ENCODE peak calls at places on chromosomes 5 and 9, in nine cellular contexts. M is transverse colon, F is Panc1, H is GM23338, X is breast epithelium, I is GM12891, Z is stomach, G is HepG2, S is HCT116. C is an unnamed sample.

GRCh38 chr9:126862461-126862830 is 2.0 kb downstream of the ZBTB34 start:
- DNase-seq in I (no peak), S (no peak), Z (no peak), H (no peak), F (no peak), X (no peak), M (peak), G (no peak), C (no peak)

GRCh38 chr5:142685418-142686209 is at the start of gene FGF1:
- DNase-seq in H (no peak), G (no peak), F (no peak), I (no peak), Z (no peak), X (peak), M (no peak), S (no peak), C (no peak)

GRCh38 chr5:171102877-171103610 is 206.0 kb upstream of the TLX3 start:
- DNase-seq in F (no peak), Z (no peak), H (peak), I (no peak), G (no peak), S (no peak), X (no peak), M (no peak), C (no peak)

GRCh38 chr9:109733690-109734089 is 46.3 kb upstream of the PALM2AKAP2 start:
- DNase-seq in S (no peak), M (no peak), Z (no peak), I (no peak), X (no peak), F (no peak), G (no peak), H (peak), C (no peak)

GRCh38 chr9:86600291-86600690 is 246.1 kb upstream of the TUT7 start:
- DNase-seq in F (no peak), M (no peak), H (no peak), S (no peak), G (no peak), I (no peak), Z (no peak), X (no peak), C (no peak)

GRCh38 chr9:77946969-77947368 is 84.6 kb downstream of the GNAQ start:
- DNase-seq in I (no peak), F (no peak), H (no peak), G (no peak), S (no peak), X (no peak), M (peak), Z (peak), C (peak)

GRCh38 chr5:173554989-173555705 is 61.3 kb downstream of the BOD1 start:
- DNase-seq in F (no peak), I (no peak), S (no peak), G (peak), M (no peak), H (no peak), X (no peak), Z (no peak), C (no peak)

GRCh38 chr5:174612686-174613085 is 111.7 kb upstream of the MSX2 start:
- DNase-seq in F (no peak), G (no peak), S (no peak), H (no peak), Z (no peak), I (no peak), M (no peak), X (no peak), C (no peak)

GRCh38 chr9:120579139-120579749 is 723 bp downstream of the CDK5RAP2 start:
- DNase-seq in S (no peak), G (no peak), X (no peak), Z (no peak), F (no peak), I (no peak), H (peak), M (no peak), C (no peak)

GRCh38 chr5:108122701-108123100 is 259.2 kb downstream of the FBXL17 start:
- DNase-seq in I (no peak), F (no peak), Z (no peak), X (no peak), S (no peak), G (no peak), M (no peak), H (no peak), C (no peak)

GRCh38 chr5:134825212-134825611 is 20.6 kb upstream of the C5orf24 start:
- DNase-seq in F (no peak), G (no peak), I (no peak), Z (no peak), H (no peak), S (no peak), M (no peak), X (no peak), C (no peak)

GRCh38 chr5:168946363-168946762 is 354.6 kb downstream of the SLIT3 start:
- DNase-seq in M (no peak), S (no peak), X (no peak), I (no peak), G (no peak), Z (no peak), H (peak), F (no peak), C (no peak)

GRCh38 chr5:437281-437771 is 5.7 kb upstream of the EXOC3 start:
- DNase-seq in H (no peak), M (peak), S (no peak), F (no peak), Z (no peak), X (peak), I (no peak), G (no peak), C (no peak)

GRCh38 chr5:439181-439580 is 3.8 kb upstream of the EXOC3 start:
- DNase-seq in F (no peak), S (no peak), M (no peak), X (no peak), Z (no peak), I (no peak), G (no peak), H (no peak), C (no peak)

GRCh38 chr5:438481-438981 is 4.4 kb upstream of the EXOC3 start:
- DNase-seq in I (no peak), F (no peak), M (peak), S (no peak), X (peak), Z (no peak), H (no peak), G (no peak), C (no peak)

GRCh38 chr5:440413-441180 is 2.4 kb upstream of the EXOC3 start:
- DNase-seq in H (no peak), G (no peak), Z (no peak), I (no peak), F (no peak), M (peak), S (no peak), X (no peak), C (no peak)

DNA sequence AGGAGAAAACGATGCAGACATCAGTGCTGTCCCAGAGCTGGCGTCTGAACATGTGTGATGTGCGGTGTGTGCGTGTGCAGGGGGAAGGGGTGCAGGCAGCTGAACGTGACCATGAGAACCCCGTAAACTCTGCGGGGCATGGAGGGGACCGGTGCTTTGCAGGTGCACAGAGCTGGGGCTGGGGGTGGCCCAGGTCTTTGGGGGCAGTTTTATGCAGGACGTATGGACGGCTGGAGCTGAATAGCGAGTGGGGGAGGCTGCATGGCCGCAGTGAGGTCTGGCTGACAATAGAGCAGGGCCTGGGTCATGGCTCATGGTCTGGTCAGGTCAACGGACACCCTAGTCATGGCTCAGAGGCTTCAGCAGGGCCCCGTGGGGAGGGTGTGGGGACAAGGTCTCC is 3.3 kb upstream of the EXOC3 start:
- DNase-seq in S (no peak), X (no peak), H (no peak), G (no peak), F (no peak), I (no peak), M (peak), Z (no peak), C (no peak)
- TF ChIP-seq POLR2AphosphoS5 in S (no peak), X (no peak), H (no peak), G (no peak), F (no peak), I (peak), M (no peak), Z (no peak), C (no peak)

GRCh38 chr9:131728546-131728910 is 11.3 kb downstream of the RAPGEF1 start:
- DNase-seq in M (no peak), Z (no peak), G (no peak), I (no peak), S (no peak), H (no peak), F (no peak), X (no peak), C (no peak)

GRCh38 chr9:131728961-131729360 is 10.9 kb downstream of the RAPGEF1 start:
- DNase-seq in X (no peak), I (no peak), F (no peak), M (peak), S (no peak), Z (no peak), H (no peak), G (no peak), C (no peak)

GRCh38 chr9:131727795-131728545 is 11.9 kb downstream of the RAPGEF1 start:
- DNase-seq in F (no peak), M (no peak), H (no peak), S (no peak), I (no peak), X (no peak), Z (no peak), G (no peak), C (no peak)

GRCh38 chr9:131724678-131725077 is 15.2 kb downstream of the RAPGEF1 start:
- DNase-seq in H (no peak), F (no peak), G (no peak), Z (no peak), I (no peak), X (no peak), M (no peak), S (no peak), C (no peak)

DNA sequence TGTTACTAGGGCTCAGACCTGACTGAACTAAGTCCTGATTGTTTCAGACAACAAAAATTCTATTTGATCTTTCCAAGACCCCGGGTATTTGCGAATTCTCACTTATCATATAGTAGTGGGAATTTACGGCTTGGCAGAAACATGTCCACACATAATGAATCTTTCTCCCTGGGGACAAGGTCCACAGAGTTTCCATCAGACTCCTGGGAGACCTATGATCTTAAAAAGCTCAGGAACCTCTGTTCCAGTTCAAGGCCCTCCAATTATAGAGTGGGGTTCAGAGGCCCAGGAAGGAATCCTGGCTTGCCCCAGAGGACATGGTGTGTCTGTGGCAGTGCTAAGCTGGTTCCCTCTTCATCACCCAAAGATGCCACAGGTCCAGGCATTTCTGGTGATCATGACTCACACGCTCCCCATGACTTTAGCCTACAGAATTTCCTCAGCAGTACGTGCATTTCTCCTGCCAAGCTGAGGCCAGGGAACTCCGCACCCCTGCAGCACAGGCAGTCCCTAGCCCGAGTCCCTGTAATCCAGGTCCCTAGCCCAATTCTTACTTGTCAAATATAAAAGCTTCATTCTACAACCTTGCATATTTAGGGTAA is 12.6 kb downstream of the RAPGEF1 start:
- DNase-seq in X (no peak), G (no peak), Z (no peak), H (no peak), S (no peak), M (no peak), I (no peak), F (no peak), C (no peak)
- TF ChIP-seq POLR2AphosphoS5 in X (no peak), G (no peak), Z (no peak), H (no peak), S (no peak), M (no peak), I (no peak), F (no peak), C (peak)

DNA sequence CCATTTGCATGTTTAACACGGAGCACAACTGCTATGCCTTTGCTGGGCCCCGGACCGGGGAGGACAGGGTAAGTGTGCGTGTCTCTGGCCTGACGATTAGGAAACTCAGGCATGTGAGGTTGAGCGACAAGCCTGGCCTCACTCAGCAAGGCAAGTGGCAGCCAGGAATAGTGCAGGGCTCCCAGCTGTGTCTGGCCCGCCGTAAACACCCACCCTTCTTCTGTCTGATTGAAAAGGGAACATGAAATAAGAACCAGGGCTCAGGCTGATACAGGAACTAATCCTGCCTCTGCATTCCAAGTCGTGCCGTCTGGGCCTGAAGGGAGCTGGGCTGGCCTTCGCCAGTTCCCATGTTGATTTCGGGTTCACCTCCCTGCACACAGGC is 22.2 kb downstream of the FAM78A start:
- DNase-seq in Z (no peak), X (no peak), I (no peak), H (peak), S (no peak), G (no peak), F (no peak), M (peak), C (no peak)
- TF ChIP-seq POLR2AphosphoS5 in Z (no peak), X (no peak), I (peak), H (no peak), S (no peak), G (no peak), F (no peak), M (no peak), C (no peak)

GRCh38 chr5:179534431-179534830 is 15.9 kb upstream of the RUFY1 start:
- DNase-seq in X (no peak), S (no peak), H (no peak), Z (no peak), M (no peak), F (no peak), I (peak), G (peak), C (no peak)

GRCh38 chr5:179533024-179533423 is 17.3 kb upstream of the RUFY1 start:
- DNase-seq in F (no peak), G (no peak), H (no peak), S (no peak), M (no peak), Z (no peak), I (no peak), X (no peak), C (no peak)

GRCh38 chr5:179542170-179542569 is 8.2 kb upstream of the RUFY1 start:
- DNase-seq in I (no peak), S (no peak), H (no peak), X (no peak), G (no peak), F (no peak), M (no peak), Z (no peak), C (no peak)

GRCh38 chr5:179533907-179534306 is 16.4 kb upstream of the RUFY1 start:
- DNase-seq in G (no peak), Z (no peak), F (no peak), I (no peak), M (no peak), S (no peak), X (no peak), H (no peak), C (no peak)

DNA sequence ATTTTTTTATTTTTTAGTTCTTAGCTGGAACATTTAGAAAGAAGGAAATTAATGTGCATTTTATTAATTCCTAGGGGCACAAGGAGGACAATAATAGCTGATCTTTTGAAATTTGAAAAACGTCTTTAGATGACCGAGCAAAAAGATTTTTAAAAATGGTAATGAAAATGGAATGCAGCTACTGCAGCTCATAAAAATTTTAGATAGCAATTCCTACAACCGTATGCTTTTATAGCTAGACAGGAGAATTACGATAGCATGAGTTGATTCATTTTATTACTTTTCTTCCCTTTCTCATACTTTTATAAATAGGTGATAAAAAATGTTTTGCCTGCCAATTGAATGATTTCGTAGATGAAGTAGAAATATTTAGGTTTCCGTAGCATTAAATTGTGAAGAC is 13.7 kb upstream of the RUFY1 start:
- DNase-seq in I (no peak), H (no peak), S (no peak), M (no peak), Z (no peak), X (no peak), F (no peak), G (no peak), C (no peak)
- TF ChIP-seq POLR2AphosphoS5 in I (no peak), H (no peak), S (no peak), M (no peak), Z (no peak), X (no peak), F (no peak), G (no peak), C (no peak)

GRCh38 chr5:95841914-95842812 is 19.6 kb upstream of the GLRX start:
- DNase-seq in F (no peak), X (no peak), S (no peak), G (peak), Z (peak), I (no peak), H (no peak), M (peak), C (no peak)
- TF ChIP-seq POLR2AphosphoS5 in F (no peak), X (peak), S (no peak), G (no peak), Z (peak), I (no peak), H (no peak), M (peak), C (peak)

GRCh38 chr9:130607640-130608420 is 28.5 kb downstream of the FUBP3 start:
- DNase-seq in M (no peak), I (no peak), H (no peak), F (no peak), G (no peak), S (no peak), Z (no peak), X (no peak), C (no peak)
- TF ChIP-seq POLR2AphosphoS5 in M (no peak), I (no peak), H (no peak), F (no peak), G (no peak), S (no peak), Z (no peak), X (no peak), C (peak)

GRCh38 chr9:97293207-97293721 is 14.2 kb upstream of the CCDC180 start:
- DNase-seq in F (no peak), S (no peak), G (peak), Z (no peak), I (no peak), X (no peak), M (no peak), H (peak), C (no peak)
- TF ChIP-seq POLR2AphosphoS5 in F (no peak), S (no peak), G (no peak), Z (no peak), I (no peak), X (peak), M (no peak), H (no peak), C (no peak)

DNA sequence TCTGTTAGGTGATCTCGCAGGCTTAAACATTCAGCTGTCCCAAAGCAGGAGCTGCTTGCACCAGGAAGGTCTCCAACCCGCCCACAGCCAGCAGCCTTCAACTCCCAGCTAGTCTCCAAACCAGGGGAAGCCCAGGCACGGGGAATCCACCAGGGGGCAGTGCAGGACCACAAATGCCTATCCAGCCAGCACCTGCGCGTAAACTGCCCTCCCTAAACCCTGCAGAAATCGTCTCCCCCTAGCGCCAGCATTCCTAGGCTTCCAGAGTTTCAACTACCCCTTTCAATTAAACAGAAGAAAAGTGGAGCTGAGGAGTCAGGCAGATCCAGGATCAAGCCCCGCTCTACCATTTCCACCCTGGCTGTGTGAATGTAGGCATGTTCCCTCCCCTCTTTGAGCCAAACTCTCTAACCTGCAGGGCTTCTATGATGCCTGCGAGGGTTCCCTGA is 72.0 kb downstream of the HRH2 start:
- DNase-seq in S (peak), X (peak), Z (peak), G (peak), M (peak), F (peak), H (peak), I (peak), C (peak)
- TF ChIP-seq POLR2AphosphoS5 in S (no peak), X (no peak), Z (no peak), G (no peak), M (no peak), F (no peak), H (no peak), I (no peak), C (no peak)

C was measured in esophagus muscularis mucosa.